ENCODE peak calls at places on chromosomes 7 and 10, in eight cellular contexts. Z is pancreas, V is astrocyte of the cerebellum, H is AG09309, C is lower lobe of right lung, Q is dorsolateral prefrontal cortex, N is cardiac fibroblast, J is fibroblast of lung. L is an unnamed sample.

GRCh38 chr7:113452245-113452644 is 333.9 kb upstream of the SMIM30 start:
- DNase-seq in Z (no peak), V (no peak), H (no peak), C (no peak), Q (no peak), N (no peak), J (no peak), L (no peak)

GRCh38 chr7:100598425-100598824 is 3.7 kb upstream of the PCOLCE start:
- DNase-seq in Z (no peak), V (no peak), H (no peak), C (no peak), Q (no peak), N (no peak), J (peak), L (no peak)

GRCh38 chr7:123351506-123352225 is 151.9 kb upstream of the SLC13A1 start:
- DNase-seq in Z (no peak), V (no peak), H (no peak), C (no peak), Q (no peak), N (peak), J (no peak), L (peak)

GRCh38 chr7:105327201-105327600 is 61.5 kb downstream of the SRPK2 start:
- DNase-seq in Z (no peak), V (no peak), H (no peak), C (no peak), Q (no peak), N (no peak), J (no peak), L (no peak)

GRCh38 chr10:34584164-34584563 is 230.9 kb downstream of the PARD3 start:
- DNase-seq in Z (no peak), V (peak), H (peak), C (no peak), Q (no peak), N (peak), J (peak), L (peak)

GRCh38 chr7:94912085-94912484 is 4.7 kb downstream of the PPP1R9A start:
- DNase-seq in Z (no peak), V (no peak), H (no peak), C (no peak), Q (no peak), N (no peak), J (peak), L (no peak)

GRCh38 chr7:111384065-111384891 is 178.0 kb downstream of the IMMP2L start:
- DNase-seq in Z (no peak), V (no peak), H (no peak), C (no peak), Q (no peak), N (peak), J (peak), L (peak)

GRCh38 chr10:77605466-77605865 is 32.1 kb downstream of the KCNMA1 start:
- DNase-seq in Z (no peak), V (no peak), H (no peak), C (no peak), Q (no peak), N (no peak), J (no peak), L (no peak)

GRCh38 chr10:47206449-47207279 is 93.3 kb upstream of the GDF10 start:
- DNase-seq in Z (no peak), V (peak), H (peak), C (no peak), Q (no peak), N (no peak), J (peak), L (peak)

GRCh38 chr7:65722361-65722792 is 150.5 kb upstream of the VKORC1L1 start:
- DNase-seq in Z (peak), V (no peak), H (no peak), C (peak), Q (peak), N (peak), J (peak), L (peak)

GRCh38 chr10:100485841-100486495 is 23.2 kb downstream of the WNT8B start:
- DNase-seq in Z (no peak), V (no peak), H (no peak), C (no peak), Q (no peak), N (no peak), J (no peak), L (no peak)

GRCh38 chr10:100022403-100022802 is 12.7 kb upstream of the DNMBP start:
- DNase-seq in Z (no peak), V (peak), H (no peak), C (no peak), Q (no peak), N (peak), J (peak), L (no peak)

GRCh38 chr10:12500406-12501303 is 151.3 kb downstream of the CAMK1D start:
- DNase-seq in Z (no peak), V (peak), H (no peak), C (no peak), Q (no peak), N (peak), J (no peak), L (peak)

GRCh38 chr7:66150471-66150870 is 35.8 kb downstream of the CRCP start:
- DNase-seq in Z (peak), V (peak), H (peak), C (no peak), Q (no peak), N (peak), J (peak), L (peak)

GRCh38 chr7:132361146-132361545 is 215.1 kb downstream of the PLXNA4 start:
- DNase-seq in Z (no peak), V (no peak), H (no peak), C (no peak), Q (no peak), N (no peak), J (no peak), L (no peak)

GRCh38 chr10:80461208-80462183 is 7.4 kb downstream of the TSPAN14 start:
- DNase-seq in Z (no peak), V (no peak), H (no peak), C (no peak), Q (no peak), N (peak), J (no peak), L (peak)

GRCh38 chr7:38186593-38187314 is 8.7 kb downstream of the STARD3NL start:
- DNase-seq in Z (no peak), V (no peak), H (no peak), C (no peak), Q (no peak), N (peak), J (peak), L (peak)

GRCh38 chr10:4541292-4541691 is 284.7 kb upstream of the AKR1E2 start:
- DNase-seq in Z (no peak), V (peak), H (peak), C (no peak), Q (no peak), N (peak), J (peak), L (peak)

GRCh38 chr10:83917519-83918506 is 221.5 kb upstream of the GHITM start:
- DNase-seq in Z (no peak), V (no peak), H (no peak), C (no peak), Q (no peak), N (peak), J (no peak), L (no peak)

GRCh38 chr10:86698207-86698940 is 30.1 kb downstream of the LDB3 start:
- DNase-seq in Z (no peak), V (no peak), H (no peak), C (no peak), Q (no peak), N (no peak), J (no peak), L (no peak)

GRCh38 chr7:139596626-139597025 is 73.1 kb downstream of the CLEC2L start:
- DNase-seq in Z (no peak), V (no peak), H (no peak), C (no peak), Q (no peak), N (no peak), J (no peak), L (no peak)

GRCh38 chr7:38465946-38466345 is 165.2 kb downstream of the AMPH start:
- DNase-seq in Z (no peak), V (peak), H (no peak), C (no peak), Q (no peak), N (peak), J (peak), L (peak)

GRCh38 chr7:114889646-114890285 is 32.1 kb upstream of the MDFIC start:
- DNase-seq in Z (no peak), V (peak), H (peak), C (no peak), Q (no peak), N (peak), J (peak), L (peak)

GRCh38 chr7:42232275-42232674 is 4.7 kb downstream of the GLI3 start:
- DNase-seq in Z (no peak), V (no peak), H (no peak), C (no peak), Q (no peak), N (peak), J (peak), L (peak)

GRCh38 chr7:130935564-130936157 is 201.7 kb upstream of the KLF14 start:
- DNase-seq in Z (no peak), V (no peak), H (no peak), C (no peak), Q (no peak), N (no peak), J (no peak), L (no peak)

DNA sequence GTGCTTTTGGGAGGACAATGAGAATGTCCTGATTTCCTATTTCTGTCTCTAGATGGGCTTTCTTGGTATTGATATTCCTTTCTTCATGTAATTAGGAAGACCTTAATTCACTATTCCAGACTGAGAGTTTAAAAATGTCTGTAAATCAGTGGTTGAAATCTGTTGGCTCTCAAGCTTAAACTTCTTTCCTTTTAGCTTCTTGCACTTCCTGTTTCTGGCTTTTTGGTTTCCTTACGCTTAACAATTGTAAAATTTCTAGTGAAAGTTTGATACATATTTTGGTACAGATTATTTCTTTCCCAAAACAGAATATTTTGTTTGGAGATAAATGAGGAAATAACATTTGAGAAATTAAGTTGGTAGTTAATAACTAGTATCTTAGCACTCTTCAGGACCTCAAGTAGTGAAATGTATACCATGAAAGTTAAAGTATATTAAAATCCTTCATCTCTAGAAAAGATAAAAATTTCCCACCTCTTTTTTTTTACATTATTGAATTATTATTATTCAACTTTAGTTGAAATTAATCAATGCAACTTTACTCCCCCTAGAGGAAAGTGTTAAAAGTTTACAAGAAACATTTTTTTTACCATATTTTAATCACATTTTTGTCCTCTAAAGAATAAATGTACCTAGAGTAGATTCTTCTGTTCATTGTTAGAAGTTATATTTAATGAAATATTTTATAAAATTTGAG is 137.2 kb downstream of the PHTF2 start:
- DNase-seq in Z (no peak), V (no peak), H (no peak), C (no peak), Q (no peak), N (peak), J (no peak), L (peak)
- TF ChIP-seq CTCF in Z (no peak), V (no peak), H (no peak), C (peak), Q (peak), N (peak), J (peak), L (peak)

GRCh38 chr10:71562181-71562580 is 157.4 kb downstream of the C10orf105 start:
- DNase-seq in Z (no peak), V (no peak), H (no peak), C (no peak), Q (no peak), N (no peak), J (no peak), L (no peak)
- TF ChIP-seq CTCF in Z (no peak), V (no peak), H (no peak), C (no peak), Q (no peak), N (no peak), J (no peak), L (no peak)

DNA sequence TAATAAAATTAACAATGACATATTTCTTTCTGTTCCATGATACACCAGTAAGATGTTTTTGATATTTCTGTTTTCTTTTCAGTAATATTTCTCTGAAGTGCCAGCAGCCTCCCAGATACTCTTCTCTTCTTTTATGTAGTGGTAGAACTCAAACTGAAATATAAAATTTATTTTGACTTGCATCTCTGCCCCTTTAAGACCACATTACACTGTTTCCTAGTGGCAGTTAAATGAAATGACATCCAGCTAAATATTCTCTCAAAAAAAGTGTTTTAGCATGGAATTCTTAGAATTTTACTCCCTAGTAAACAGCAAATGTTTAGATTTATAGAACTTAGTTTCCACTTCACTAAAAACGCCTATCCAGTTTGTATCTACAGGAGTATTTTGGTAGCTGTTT is 237.2 kb upstream of the MTPN start:
- DNase-seq in Z (no peak), V (no peak), H (no peak), C (no peak), Q (no peak), N (no peak), J (no peak), L (no peak)
- TF ChIP-seq CTCF in Z (no peak), V (no peak), H (no peak), C (no peak), Q (no peak), N (no peak), J (no peak), L (no peak)

GRCh38 chr7:218896-219580 is 26.7 kb downstream of the FAM20C start:
- DNase-seq in Z (no peak), V (no peak), H (no peak), C (no peak), Q (no peak), N (no peak), J (no peak), L (no peak)

GRCh38 chr7:218316-218715 is 25.9 kb downstream of the FAM20C start:
- DNase-seq in Z (no peak), V (no peak), H (no peak), C (no peak), Q (no peak), N (no peak), J (no peak), L (no peak)

GRCh38 chr7:221996-222715 is 29.8 kb downstream of the FAM20C start:
- DNase-seq in Z (no peak), V (no peak), H (no peak), C (no peak), Q (no peak), N (no peak), J (no peak), L (no peak)

GRCh38 chr7:219581-220150 is 27.3 kb downstream of the FAM20C start:
- DNase-seq in Z (peak), V (no peak), H (no peak), C (peak), Q (peak), N (no peak), J (no peak), L (peak)

DNA sequence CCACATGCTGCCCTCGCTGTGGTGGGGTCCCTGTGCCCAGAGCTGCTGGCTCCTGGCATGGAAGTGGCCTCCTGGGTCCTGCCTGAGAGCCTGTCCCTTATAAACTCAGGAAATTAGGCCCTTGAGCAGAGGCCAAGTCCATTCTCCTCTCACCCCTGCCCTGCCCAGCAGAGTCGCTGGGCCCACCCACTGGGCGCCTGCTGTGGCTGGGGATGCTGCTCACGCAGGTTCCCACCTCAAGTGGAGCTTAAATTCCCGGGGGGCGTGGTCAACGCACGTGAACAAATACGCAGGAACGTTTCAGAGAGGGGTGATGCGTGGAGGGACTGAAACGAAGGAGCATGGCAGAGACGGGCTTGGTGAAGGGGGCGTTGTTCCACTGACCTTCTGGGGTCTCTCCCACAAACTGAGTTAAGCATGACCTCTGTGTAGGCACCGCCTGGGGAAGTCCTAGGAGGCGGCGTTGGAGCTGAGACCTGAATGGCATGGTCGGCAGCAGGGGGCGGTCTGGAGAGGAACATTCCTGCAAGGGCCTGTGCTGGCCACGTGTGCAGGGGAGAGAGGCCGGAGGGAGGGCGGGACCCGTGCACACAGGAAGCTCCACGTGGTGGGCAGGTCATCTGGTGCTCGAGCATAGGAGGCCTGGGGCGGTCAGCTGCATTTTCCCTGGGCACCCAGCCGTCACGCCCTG is 27.9 kb downstream of the FAM20C start:
- DNase-seq in Z (no peak), V (no peak), H (no peak), C (no peak), Q (no peak), N (no peak), J (no peak), L (no peak)
- TF ChIP-seq CTCF in Z (no peak), V (no peak), H (no peak), C (no peak), Q (no peak), N (no peak), J (no peak), L (no peak)

DNA sequence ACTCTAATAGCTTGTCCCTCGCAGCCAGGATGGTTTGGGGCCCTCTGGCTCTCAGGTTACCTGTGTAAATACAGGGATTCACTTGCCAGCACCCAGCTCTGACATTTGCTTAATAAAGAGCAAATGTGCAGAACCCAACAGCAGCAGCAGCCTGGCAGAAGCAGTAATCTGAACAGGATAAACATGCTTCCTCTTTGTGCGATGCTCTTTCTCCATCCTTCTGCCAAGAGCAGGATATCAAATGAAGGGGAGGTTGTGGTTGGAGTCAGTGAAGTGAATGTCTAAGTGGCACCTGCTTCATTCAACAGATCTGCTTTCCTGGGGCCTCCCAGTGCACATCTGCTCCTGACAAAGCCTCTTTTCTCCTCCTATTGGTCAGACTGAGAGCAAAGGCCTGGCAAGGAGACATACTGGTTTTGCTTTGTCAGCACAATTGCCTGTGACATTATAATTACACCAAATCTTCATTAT is 130.3 kb downstream of the NRF1 start:
- DNase-seq in Z (no peak), V (no peak), H (no peak), C (no peak), Q (no peak), N (no peak), J (no peak), L (no peak)
- TF ChIP-seq CTCF in Z (no peak), V (no peak), H (no peak), C (no peak), Q (no peak), N (no peak), J (no peak), L (no peak)

GRCh38 chr7:85829817-85830432 is 643.1 kb upstream of the SEMA3D start:
- DNase-seq in Z (no peak), V (peak), H (peak), C (no peak), Q (no peak), N (peak), J (peak), L (peak)
- TF ChIP-seq CTCF in Z (peak), V (peak), H (peak), C (peak), Q (peak), N (peak), J (peak), L (peak)

GRCh38 chr10:21020545-21020944 is 123.4 kb upstream of the NEBL start:
- DNase-seq in Z (peak), V (no peak), H (no peak), C (no peak), Q (no peak), N (no peak), J (no peak), L (no peak)
- TF ChIP-seq CTCF in Z (no peak), V (peak), H (peak), C (no peak), Q (no peak), N (peak), J (peak), L (peak)